ENCODE peak calls at places on chromosomes 13 and 19, in six cellular contexts. E is dorsolateral prefrontal cortex, I is heart right ventricle, M is kidney epithelial cell, L is astrocyte, Q is IMR-90. B is an unnamed sample.

GRCh38 chr19:58001895-58002369 is 688 bp downstream of the ZNF606 start:
- DNase-seq in E (no peak), Q (peak), L (peak), I (no peak), M (no peak), B (no peak)

GRCh38 chr13:93680329-93680728 is 453.7 kb downstream of the GPC6 start:
- DNase-seq in L (no peak), Q (no peak), I (no peak), E (no peak), M (no peak), B (no peak)

GRCh38 chr13:38943231-38943630 is 47.4 kb downstream of the STOML3 start:
- DNase-seq in Q (no peak), E (no peak), L (no peak), M (no peak), I (no peak), B (no peak)

GRCh38 chr13:87674143-87674772 is 3.1 kb downstream of the SLITRK5 start:
- DNase-seq in L (no peak), M (no peak), Q (no peak), I (no peak), E (no peak), B (no peak)

GRCh38 chr19:43777163-43777700 is 3.5 kb downstream of the KCNN4 start:
- DNase-seq in M (no peak), E (no peak), Q (peak), I (no peak), L (peak), B (no peak)

GRCh38 chr13:109951491-109951890 is 165.1 kb upstream of the IRS2 start:
- DNase-seq in E (no peak), L (no peak), I (no peak), M (no peak), Q (no peak), B (no peak)

GRCh38 chr19:46900341-46900740 is 39.5 kb downstream of the ARHGAP35 start:
- DNase-seq in M (no peak), Q (no peak), I (no peak), L (no peak), E (no peak), B (no peak)

GRCh38 chr13:99383511-99383921 is 76.3 kb upstream of the GPR183 start:
- DNase-seq in I (no peak), L (no peak), M (no peak), Q (no peak), E (no peak), B (no peak)

GRCh38 chr19:19460761-19461265 is 54.5 kb downstream of the TSSK6 start:
- DNase-seq in Q (peak), M (no peak), I (peak), L (no peak), E (peak), B (peak)

GRCh38 chr19:53865918-53866696 is 1.6 kb upstream of the MYADM start:
- DNase-seq in E (peak), Q (peak), L (no peak), I (peak), M (no peak), B (peak)

GRCh38 chr19:19554074-19555023 is 16.3 kb downstream of the CILP2 start:
- DNase-seq in E (no peak), L (peak), M (no peak), Q (peak), I (no peak), B (peak)

GRCh38 chr19:35380450-35381124 is 9.7 kb downstream of the GPR42 start:
- DNase-seq in Q (no peak), E (no peak), M (no peak), L (no peak), I (no peak), B (no peak)

GRCh38 chr13:97934590-97934989 is 18.9 kb upstream of the IPO5 start:
- DNase-seq in I (peak), Q (no peak), L (peak), M (no peak), E (no peak), B (no peak)

GRCh38 chr19:48673436-48674100 is 751 bp upstream of the NTN5 start:
- DNase-seq in M (no peak), L (no peak), Q (no peak), I (no peak), E (no peak), B (no peak)

GRCh38 chr19:48676487-48676886 is 3.7 kb upstream of the NTN5 start:
- DNase-seq in M (no peak), E (no peak), I (no peak), Q (no peak), L (no peak), B (no peak)

GRCh38 chr19:48674216-48674809 is 1.5 kb upstream of the NTN5 start:
- DNase-seq in I (no peak), E (no peak), Q (no peak), M (no peak), L (no peak), B (no peak)

GRCh38 chr19:48676887-48677286 is 4.1 kb upstream of the NTN5 start:
- DNase-seq in L (no peak), Q (no peak), I (no peak), E (no peak), M (no peak), B (no peak)

DNA sequence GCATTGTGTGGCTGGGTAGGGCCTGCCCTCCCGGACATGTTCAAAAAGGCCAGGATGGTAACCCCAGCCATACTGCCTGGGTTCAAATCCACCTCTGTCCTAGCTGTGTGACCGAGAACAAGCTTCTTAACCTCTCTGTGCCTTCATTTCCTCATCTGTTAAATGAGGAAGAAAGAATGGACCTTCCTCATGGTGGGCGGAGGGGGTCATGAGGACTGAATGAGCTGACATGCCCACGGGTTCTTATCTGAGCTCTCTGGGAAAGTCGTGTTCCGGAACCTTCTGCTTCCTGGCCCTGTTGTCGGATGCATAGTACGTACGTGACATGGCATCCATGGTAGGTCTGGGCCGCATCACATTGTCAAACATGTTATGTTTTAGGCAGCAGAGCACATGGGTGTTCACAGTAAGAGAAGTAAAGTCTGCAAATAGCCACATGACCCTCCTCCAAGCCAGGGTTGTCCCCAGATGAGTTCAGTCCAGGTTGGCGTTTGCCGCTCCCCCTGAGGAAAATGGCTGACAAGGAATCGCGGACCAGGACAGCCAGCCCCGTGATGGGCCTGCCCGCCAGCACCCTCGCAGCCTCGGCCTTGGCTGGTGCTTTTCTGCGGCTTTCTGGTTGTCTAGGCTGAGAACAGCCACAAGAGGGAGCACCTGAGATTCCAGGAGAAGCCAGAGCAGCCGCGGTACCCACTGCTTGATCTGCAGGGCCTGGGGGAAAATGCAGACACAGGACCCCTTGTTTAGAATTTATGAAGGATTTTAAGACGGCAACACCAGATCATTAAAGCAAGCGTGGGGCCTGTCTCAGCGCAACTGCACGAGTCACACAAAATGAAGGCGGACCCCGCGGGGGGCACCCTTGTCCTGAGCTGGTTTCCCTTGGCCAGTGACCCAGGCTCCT is 2.4 kb upstream of the NTN5 start:
- DNase-seq in Q (peak), L (peak), M (no peak), I (peak), E (peak), B (peak)
- H3K4me3 ChIP-seq in Q (no peak), L (no peak), M (no peak), I (peak), E (no peak), B (peak)

GRCh38 chr13:21031594-21031993 is 29.8 kb downstream of the LATS2 start:
- DNase-seq in M (no peak), Q (no peak), I (no peak), L (no peak), E (no peak), B (no peak)

GRCh38 chr13:21033224-21033855 is 28.0 kb downstream of the LATS2 start:
- DNase-seq in I (peak), E (no peak), M (peak), Q (no peak), L (peak), B (no peak)

GRCh38 chr13:21034602-21035190 is 26.7 kb downstream of the LATS2 start:
- DNase-seq in M (peak), Q (no peak), L (peak), E (no peak), I (peak), B (no peak)

GRCh38 chr13:21032656-21033055 is 28.7 kb downstream of the LATS2 start:
- DNase-seq in E (no peak), Q (no peak), I (no peak), L (no peak), M (no peak), B (no peak)

DNA sequence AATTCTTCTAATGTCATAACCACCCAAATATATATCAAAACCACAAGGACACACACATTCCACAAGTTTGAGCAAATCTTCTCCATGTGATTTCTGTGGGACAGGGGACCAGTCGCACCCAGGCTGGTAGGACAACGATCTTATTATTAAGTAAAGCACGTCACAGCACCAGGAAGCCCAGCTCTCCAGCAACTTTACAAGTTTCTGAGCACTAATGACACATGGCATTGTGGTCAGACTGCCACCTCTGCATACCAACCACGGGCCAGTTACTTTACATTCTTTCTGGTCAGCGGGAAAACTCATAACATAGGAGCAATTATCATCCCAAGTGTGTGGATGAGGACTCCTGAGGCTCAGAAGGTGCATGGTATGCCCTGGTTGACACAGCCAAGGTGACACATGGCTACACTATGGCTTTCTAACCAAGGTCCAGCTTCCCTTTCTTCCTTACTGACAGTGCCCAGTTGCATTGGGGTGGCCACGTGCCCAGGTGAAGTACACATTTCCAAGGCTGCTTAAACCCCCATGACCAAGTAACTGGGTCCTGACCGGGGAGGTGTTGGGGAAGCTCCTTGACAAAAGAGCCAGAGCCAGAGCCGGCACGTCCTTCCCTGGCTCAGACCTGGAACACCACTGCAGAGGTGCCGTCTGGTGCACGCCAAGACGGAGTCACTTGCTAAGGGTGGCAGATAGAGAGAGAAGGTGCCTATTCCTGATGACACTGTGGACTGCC is 27.4 kb downstream of the LATS2 start:
- DNase-seq in L (peak), M (peak), I (no peak), E (no peak), Q (no peak), B (no peak)
- H3K4me3 ChIP-seq in L (no peak), M (no peak), I (no peak), E (no peak), Q (no peak), B (peak)

GRCh38 chr19:41646589-41647204 is 19.8 kb upstream of the CEACAM4 start:
- DNase-seq in Q (no peak), L (no peak), M (no peak), I (no peak), E (no peak), B (no peak)

DNA sequence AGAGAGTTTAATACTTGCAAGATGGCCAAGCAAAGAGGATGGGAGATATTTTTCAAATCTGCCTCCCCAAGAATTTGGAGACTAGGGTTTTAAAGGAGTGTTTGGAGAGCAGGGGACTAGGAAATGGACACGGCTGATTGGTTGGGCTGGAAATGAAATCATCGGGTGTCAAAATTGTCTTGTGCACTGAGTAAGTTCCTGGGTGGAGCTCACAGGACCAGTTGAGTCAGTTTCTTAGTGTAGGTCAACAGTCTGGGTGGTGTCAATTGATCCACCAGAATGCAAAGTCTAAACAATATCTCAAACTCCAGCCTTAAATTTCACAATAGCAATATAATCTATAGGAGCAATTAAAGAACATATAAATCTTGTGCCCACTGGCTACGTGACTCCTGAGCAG is 23.0 kb upstream of the CEACAM4 start:
- DNase-seq in E (no peak), L (no peak), I (no peak), M (no peak), Q (no peak), B (no peak)
- H3K4me3 ChIP-seq in E (no peak), L (no peak), I (no peak), M (no peak), Q (no peak), B (no peak)

GRCh38 chr19:8352134-8352827 is 9.2 kb upstream of the KANK3 start:
- DNase-seq in E (no peak), I (no peak), Q (peak), L (no peak), M (no peak), B (peak)
- H3K4me3 ChIP-seq in E (no peak), I (peak), Q (peak), L (no peak), M (no peak), B (peak)

DNA sequence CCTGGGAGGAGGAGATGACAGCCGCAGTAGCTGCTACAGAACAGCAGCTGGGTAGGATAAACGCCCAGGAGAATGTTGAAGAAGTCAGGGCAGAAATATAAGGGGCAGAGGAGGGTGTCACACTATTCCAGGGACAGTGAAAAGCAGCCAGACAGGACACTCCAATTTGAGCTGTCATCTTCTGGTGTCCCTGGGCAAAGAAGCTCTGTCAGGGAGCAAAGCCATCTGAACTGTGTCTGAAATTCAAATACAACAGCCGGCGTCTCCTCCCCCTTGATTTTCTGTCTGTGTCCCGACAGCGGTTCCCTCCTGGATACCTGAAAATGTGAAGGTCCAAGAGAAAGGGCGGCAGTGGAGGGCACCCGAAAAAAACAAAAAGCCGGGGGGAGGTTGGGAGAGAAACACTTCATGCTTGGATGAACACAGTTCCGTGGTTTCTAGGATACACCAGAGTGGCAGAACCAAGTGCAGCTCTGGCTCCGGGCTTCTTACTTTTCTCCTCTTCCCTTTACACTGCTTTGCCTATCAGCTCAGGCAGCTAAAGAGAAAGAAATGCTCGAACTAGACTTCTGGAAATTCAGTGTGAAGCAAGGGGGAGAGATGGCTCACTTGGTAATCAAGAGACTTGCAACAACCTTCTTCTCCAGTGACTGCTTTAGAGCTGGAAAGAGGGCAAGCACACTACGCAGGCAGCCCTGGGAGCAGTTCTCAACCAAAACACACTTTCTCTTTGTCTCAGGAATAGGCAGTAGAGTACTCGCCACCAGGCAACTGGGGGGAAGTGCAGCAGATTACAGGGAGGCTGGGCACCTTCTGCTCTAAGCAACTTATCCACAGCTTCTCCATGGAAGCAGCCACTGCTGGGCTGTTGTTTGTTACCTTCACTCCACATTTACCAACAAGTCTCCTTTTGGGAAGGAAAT is 465.6 kb downstream of the ITGBL1 start:
- DNase-seq in L (no peak), M (no peak), I (no peak), E (peak), Q (no peak), B (no peak)
- H3K4me3 ChIP-seq in L (no peak), M (no peak), I (no peak), E (peak), Q (no peak), B (no peak)

GRCh38 chr13:43057653-43058317 is 34.4 kb downstream of the DNAJC15 start:
- DNase-seq in I (peak), M (no peak), Q (no peak), E (no peak), L (peak), B (no peak)

GRCh38 chr13:43054803-43055802 is 31.7 kb downstream of the DNAJC15 start:
- DNase-seq in Q (peak), M (peak), E (no peak), I (peak), L (peak), B (peak)

GRCh38 chr13:43061496-43062280 is 38.3 kb downstream of the DNAJC15 start:
- DNase-seq in L (no peak), E (no peak), Q (no peak), M (no peak), I (no peak), B (no peak)

GRCh38 chr13:43058836-43059235 is 35.5 kb downstream of the DNAJC15 start:
- DNase-seq in Q (no peak), L (peak), I (no peak), M (no peak), E (no peak), B (no peak)

GRCh38 chr13:43058318-43058674 is 34.9 kb downstream of the DNAJC15 start:
- DNase-seq in Q (peak), L (peak), M (peak), E (no peak), I (peak), B (no peak)
- H3K4me3 ChIP-seq in Q (no peak), L (no peak), M (no peak), E (no peak), I (no peak), B (no peak)

DNA sequence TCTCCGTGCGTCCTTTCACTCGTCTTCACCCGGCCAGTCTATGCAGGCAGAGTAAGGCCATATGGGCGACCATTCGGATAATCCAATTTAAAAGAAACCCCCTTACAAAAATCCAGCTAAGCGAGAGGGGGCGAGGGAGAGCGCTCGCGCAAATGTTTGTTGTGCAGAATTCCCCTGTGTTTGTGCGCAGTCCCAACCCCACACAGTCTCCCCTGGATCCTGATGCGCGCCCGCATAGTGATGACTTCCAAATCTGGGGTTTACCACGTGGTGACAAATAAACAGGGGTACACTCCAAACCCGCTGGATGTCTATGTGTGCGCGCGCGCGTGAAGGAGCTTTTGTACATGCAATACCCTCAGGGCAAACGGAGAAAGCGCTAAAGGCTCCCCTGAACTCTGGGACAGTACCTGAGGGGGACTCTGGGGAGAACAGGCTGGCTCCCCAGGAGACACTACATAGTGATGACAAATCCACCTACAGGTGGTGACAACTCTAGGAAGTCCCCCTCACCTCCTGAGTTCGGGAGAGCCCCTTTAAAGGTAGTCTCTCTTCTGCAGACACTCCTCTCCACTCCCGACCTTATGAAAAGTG is 8.5 kb downstream of the SOX21 start:
- DNase-seq in E (no peak), I (no peak), M (no peak), Q (no peak), L (no peak), B (no peak)
- H3K4me3 ChIP-seq in E (peak), I (no peak), M (no peak), Q (no peak), L (no peak), B (no peak)

GRCh38 chr19:50679177-50680125 is 30.2 kb downstream of the C19orf81 start:
- DNase-seq in I (peak), E (peak), M (no peak), Q (peak), L (peak), B (peak)
- H3K4me3 ChIP-seq in I (no peak), E (no peak), M (no peak), Q (no peak), L (no peak), B (no peak)

DNA sequence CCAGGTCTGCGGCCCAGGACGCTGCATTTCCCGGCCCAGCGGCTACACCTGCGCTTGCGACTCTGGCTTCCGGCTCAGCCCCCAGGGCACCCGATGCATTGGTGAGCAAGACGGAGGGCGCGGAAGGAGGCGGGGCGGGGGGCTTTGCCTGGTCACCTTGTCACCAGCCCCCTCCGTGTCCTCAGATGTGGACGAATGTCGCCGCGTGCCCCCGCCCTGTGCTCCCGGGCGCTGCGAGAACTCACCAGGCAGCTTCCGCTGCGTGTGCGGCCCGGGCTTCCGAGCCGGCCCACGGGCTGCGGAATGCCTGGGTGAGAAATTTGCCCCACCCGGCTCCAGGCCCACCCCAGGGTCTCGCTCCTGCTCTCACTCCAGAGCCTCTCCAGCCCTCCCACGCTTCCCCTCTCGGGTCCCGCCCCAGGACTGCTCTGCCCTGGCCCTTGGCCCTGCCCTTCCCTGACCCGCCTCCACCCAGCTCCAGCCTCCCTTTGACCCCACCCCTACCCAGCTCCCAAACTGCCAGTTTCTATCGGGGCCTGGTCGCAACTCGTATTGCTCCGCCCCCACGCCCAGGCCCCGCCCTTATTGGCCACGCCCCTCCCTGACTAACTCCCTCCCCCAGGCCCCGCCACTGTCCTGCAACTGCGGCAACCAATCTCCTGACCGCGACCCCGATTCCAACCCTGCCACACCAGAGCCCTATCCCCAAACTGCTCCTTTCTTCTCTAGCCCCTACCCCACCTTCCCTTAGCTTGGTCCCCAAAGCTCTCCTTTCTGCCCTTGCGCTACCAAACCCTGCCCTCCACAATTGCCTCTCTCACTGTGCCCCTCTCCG is 8.6 kb downstream of the LTBP4 start:
- DNase-seq in L (peak), I (peak), Q (no peak), M (no peak), E (peak), B (peak)
- H3K4me3 ChIP-seq in L (peak), I (peak), Q (no peak), M (peak), E (peak), B (peak)

B was measured in psoas muscle.